ENCODE peak calls at places on chromosomes 13 and 19, in four cellular contexts. V is upper lobe of right lung, D is mucosa of descending colon, O is T-cell. N is an unnamed sample.

GRCh38 chr19:35348909-35349611 is 1.4 kb downstream of the FFAR1 start:
- DNase-seq in D (peak), O (no peak), V (peak), N (peak)

GRCh38 chr13:44936246-44936645 is 53.0 kb downstream of the NUFIP1 start:
- DNase-seq in D (no peak), O (no peak), V (no peak), N (no peak)

GRCh38 chr19:21328402-21328801 is 808 bp downstream of the ZNF708 start:
- DNase-seq in O (no peak), D (no peak), V (no peak), N (no peak)

GRCh38 chr19:38686530-38686888 is 39.1 kb downstream of the ACTN4 start:
- DNase-seq in O (peak), D (no peak), V (no peak), N (no peak)

GRCh38 chr19:29941828-29942403 is at the start of gene URI1:
- DNase-seq in D (peak), O (peak), V (peak), N (peak)

GRCh38 chr13:79867248-79867647 is 386.3 kb downstream of the NDFIP2 start:
- DNase-seq in D (no peak), V (no peak), O (no peak), N (no peak)

GRCh38 chr13:47433461-47434005 is 536.7 kb upstream of the HTR2A start:
- DNase-seq in O (no peak), D (no peak), V (no peak), N (no peak)

GRCh38 chr19:15390814-15391213 is 11.2 kb upstream of the AKAP8 start:
- DNase-seq in V (no peak), O (no peak), D (no peak), N (no peak)

GRCh38 chr19:55435020-55435419 is 8.1 kb downstream of the SHISA7 start:
- DNase-seq in V (no peak), D (no peak), O (no peak), N (no peak)

GRCh38 chr13:114134111-114134943 is 1.9 kb upstream of the RASA3 start:
- DNase-seq in D (peak), V (no peak), O (no peak), N (peak)

GRCh38 chr13:99392806-99393135 is 85.6 kb upstream of the GPR183 start:
- DNase-seq in V (no peak), D (no peak), O (no peak), N (no peak)

GRCh38 chr13:106612688-106613087 is 44.8 kb upstream of the ARGLU1 start:
- DNase-seq in O (no peak), D (no peak), V (peak), N (no peak)

GRCh38 chr13:79684426-79684825 is 203.5 kb downstream of the NDFIP2 start:
- DNase-seq in D (no peak), O (no peak), V (no peak), N (no peak)

GRCh38 chr19:36245210-36246005 is 30.5 kb downstream of the ZNF146 start:
- DNase-seq in V (no peak), D (no peak), O (no peak), N (no peak)

GRCh38 chr13:112959701-112960542 is 9.1 kb upstream of the MCF2L start:
- DNase-seq in V (peak), D (no peak), O (no peak), N (no peak)

GRCh38 chr13:69683921-69684663 is 423.5 kb upstream of the ATXN8OS start:
- DNase-seq in V (no peak), O (no peak), D (no peak), N (no peak)

GRCh38 chr19:40489882-40490230 is 23.1 kb downstream of the SPTBN4 start:
- DNase-seq in V (no peak), O (no peak), D (no peak), N (no peak)

GRCh38 chr19:46609511-46610412 is 8.6 kb downstream of the CALM3 start:
- DNase-seq in V (peak), D (peak), O (no peak), N (no peak)

GRCh38 chr13:75327132-75327505 is 154.8 kb downstream of the TBC1D4 start:
- DNase-seq in O (no peak), D (no peak), V (no peak), N (no peak)

GRCh38 chr19:46442808-46443450 is 14.2 kb upstream of the PNMA8C start:
- DNase-seq in V (peak), D (no peak), O (no peak), N (no peak)

GRCh38 chr19:56643460-56643763 is 453 bp downstream of the SMIM17 start:
- DNase-seq in O (no peak), V (no peak), D (no peak), N (no peak)

GRCh38 chr13:53782400-53783030 is 753.9 kb downstream of the OLFM4 start:
- DNase-seq in D (no peak), V (no peak), O (no peak), N (peak)

GRCh38 chr19:15191514-15191913 is 9.3 kb downstream of the NOTCH3 start:
- DNase-seq in V (no peak), D (no peak), O (no peak), N (no peak)

GRCh38 chr13:28117689-28118377 is 17.5 kb upstream of the FLT3 start:
- DNase-seq in O (no peak), D (no peak), V (no peak), N (no peak)

GRCh38 chr13:93116809-93117208 is 109.8 kb upstream of the GPC6 start:
- DNase-seq in V (no peak), D (no peak), O (no peak), N (no peak)

GRCh38 chr19:30691767-30692516 is 319.8 kb downstream of the ZNF536 start:
- DNase-seq in V (no peak), D (no peak), O (no peak), N (no peak)

GRCh38 chr13:103140001-103140671 is 73.9 kb upstream of the SLC10A2 start:
- DNase-seq in D (no peak), O (no peak), V (no peak), N (peak)

GRCh38 chr13:87426737-87427136 is 244.4 kb upstream of the SLITRK5 start:
- DNase-seq in O (no peak), V (no peak), D (no peak), N (no peak)

GRCh38 chr19:1008268-1009042 is 8.2 kb downstream of the GRIN3B start:
- DNase-seq in V (no peak), O (no peak), D (peak), N (no peak)

GRCh38 chr13:66409542-66409941 is 820.6 kb downstream of the PCDH9 start:
- DNase-seq in O (no peak), V (no peak), D (no peak), N (no peak)

GRCh38 chr13:33218020-33218419 is 67.5 kb downstream of the STARD13 start:
- DNase-seq in D (no peak), V (no peak), O (no peak), N (no peak)

GRCh38 chr19:39679791-39680168 is 24.1 kb downstream of the LGALS16 start:
- DNase-seq in O (no peak), V (no peak), D (no peak), N (no peak)

GRCh38 chr13:99005609-99006008 is 27.7 kb upstream of the DOCK9 start:
- DNase-seq in O (no peak), D (no peak), V (no peak), N (no peak)

GRCh38 chr13:98171806-98172569 is 5.1 kb downstream of the RNF113B start:
- DNase-seq in V (peak), D (no peak), O (no peak), N (no peak)

GRCh38 chr19:33306853-33307792 is 4.8 kb upstream of the CEBPA start:
- DNase-seq in D (no peak), V (no peak), O (no peak), N (no peak)